ENCODE peak calls at places on chromosomes 2 and 18, in six cellular contexts. One of them, this sample, is unnamed.

GRCh38 chr18:74412106-74412880 is 44.8 kb downstream of the DIPK1C start:
- DNase-seq in stimulated activated CD4-positive, alpha-beta T cell treated with anti-CD3 and anti-CD28 coated beads, Interleukin-1b, Interleukin-23, amount 100 ng/mL, for 24 hours: no peak
- DNase-seq in cortex of kidney: no peak
- DNase-seq in astrocyte of the hippocampus: peak
- DNase-seq in stimulated activated CD8-positive, alpha-beta memory T cell treated with anti-CD3 and anti-CD28 coated beads, Interleukin-2, amount 100 ng/mL, for 48 hours: no peak
- DNase-seq in activated CD8-positive, alpha-beta T cell treated with anti-CD3 and anti-CD28 coated beads for 36 hours: no peak
- DNase-seq in this sample: no peak

GRCh38 chr2:37552339-37552738 is 119.1 kb downstream of the CDC42EP3 start:
- DNase-seq in stimulated activated CD4-positive, alpha-beta T cell treated with anti-CD3 and anti-CD28 coated beads, Interleukin-1b, Interleukin-23, amount 100 ng/mL, for 24 hours: no peak
- DNase-seq in cortex of kidney: no peak
- DNase-seq in astrocyte of the hippocampus: no peak
- DNase-seq in stimulated activated CD8-positive, alpha-beta memory T cell treated with anti-CD3 and anti-CD28 coated beads, Interleukin-2, amount 100 ng/mL, for 48 hours: no peak
- DNase-seq in activated CD8-positive, alpha-beta T cell treated with anti-CD3 and anti-CD28 coated beads for 36 hours: no peak
- DNase-seq in this sample: no peak

GRCh38 chr2:239309398-239310245 is 91.2 kb downstream of the HDAC4 start:
- DNase-seq in stimulated activated CD4-positive, alpha-beta T cell treated with anti-CD3 and anti-CD28 coated beads, Interleukin-1b, Interleukin-23, amount 100 ng/mL, for 24 hours: no peak
- DNase-seq in cortex of kidney: no peak
- DNase-seq in astrocyte of the hippocampus: no peak
- DNase-seq in stimulated activated CD8-positive, alpha-beta memory T cell treated with anti-CD3 and anti-CD28 coated beads, Interleukin-2, amount 100 ng/mL, for 48 hours: no peak
- DNase-seq in activated CD8-positive, alpha-beta T cell treated with anti-CD3 and anti-CD28 coated beads for 36 hours: no peak
- DNase-seq in this sample: no peak

GRCh38 chr2:176461686-176462376 is 192.6 kb downstream of the MTX2 start:
- DNase-seq in stimulated activated CD4-positive, alpha-beta T cell treated with anti-CD3 and anti-CD28 coated beads, Interleukin-1b, Interleukin-23, amount 100 ng/mL, for 24 hours: no peak
- DNase-seq in cortex of kidney: no peak
- DNase-seq in astrocyte of the hippocampus: peak
- DNase-seq in stimulated activated CD8-positive, alpha-beta memory T cell treated with anti-CD3 and anti-CD28 coated beads, Interleukin-2, amount 100 ng/mL, for 48 hours: no peak
- DNase-seq in activated CD8-positive, alpha-beta T cell treated with anti-CD3 and anti-CD28 coated beads for 36 hours: no peak
- DNase-seq in this sample: no peak

GRCh38 chr2:188693111-188693510 is 281.1 kb upstream of the COL3A1 start:
- DNase-seq in stimulated activated CD4-positive, alpha-beta T cell treated with anti-CD3 and anti-CD28 coated beads, Interleukin-1b, Interleukin-23, amount 100 ng/mL, for 24 hours: no peak
- DNase-seq in cortex of kidney: no peak
- DNase-seq in astrocyte of the hippocampus: no peak
- DNase-seq in stimulated activated CD8-positive, alpha-beta memory T cell treated with anti-CD3 and anti-CD28 coated beads, Interleukin-2, amount 100 ng/mL, for 48 hours: no peak
- DNase-seq in activated CD8-positive, alpha-beta T cell treated with anti-CD3 and anti-CD28 coated beads for 36 hours: peak
- DNase-seq in this sample: no peak

GRCh38 chr18:28177828-28178635 is 1.1 kb upstream of the CDH2 start:
- DNase-seq in stimulated activated CD4-positive, alpha-beta T cell treated with anti-CD3 and anti-CD28 coated beads, Interleukin-1b, Interleukin-23, amount 100 ng/mL, for 24 hours: no peak
- DNase-seq in cortex of kidney: no peak
- DNase-seq in astrocyte of the hippocampus: peak
- DNase-seq in stimulated activated CD8-positive, alpha-beta memory T cell treated with anti-CD3 and anti-CD28 coated beads, Interleukin-2, amount 100 ng/mL, for 48 hours: no peak
- DNase-seq in activated CD8-positive, alpha-beta T cell treated with anti-CD3 and anti-CD28 coated beads for 36 hours: no peak
- DNase-seq in this sample: no peak

GRCh38 chr2:102735431-102736130 is 26.2 kb upstream of the TMEM182 start:
- DNase-seq in stimulated activated CD4-positive, alpha-beta T cell treated with anti-CD3 and anti-CD28 coated beads, Interleukin-1b, Interleukin-23, amount 100 ng/mL, for 24 hours: no peak
- DNase-seq in cortex of kidney: no peak
- DNase-seq in astrocyte of the hippocampus: peak
- DNase-seq in stimulated activated CD8-positive, alpha-beta memory T cell treated with anti-CD3 and anti-CD28 coated beads, Interleukin-2, amount 100 ng/mL, for 48 hours: no peak
- DNase-seq in activated CD8-positive, alpha-beta T cell treated with anti-CD3 and anti-CD28 coated beads for 36 hours: no peak
- DNase-seq in this sample: no peak

GRCh38 chr2:240766072-240766471 is 53.9 kb downstream of the KIF1A start:
- DNase-seq in stimulated activated CD4-positive, alpha-beta T cell treated with anti-CD3 and anti-CD28 coated beads, Interleukin-1b, Interleukin-23, amount 100 ng/mL, for 24 hours: no peak
- DNase-seq in cortex of kidney: no peak
- DNase-seq in astrocyte of the hippocampus: no peak
- DNase-seq in stimulated activated CD8-positive, alpha-beta memory T cell treated with anti-CD3 and anti-CD28 coated beads, Interleukin-2, amount 100 ng/mL, for 48 hours: no peak
- DNase-seq in activated CD8-positive, alpha-beta T cell treated with anti-CD3 and anti-CD28 coated beads for 36 hours: no peak
- DNase-seq in this sample: no peak

GRCh38 chr18:29181151-29181901 is 1004.4 kb upstream of the CDH2 start:
- DNase-seq in stimulated activated CD4-positive, alpha-beta T cell treated with anti-CD3 and anti-CD28 coated beads, Interleukin-1b, Interleukin-23, amount 100 ng/mL, for 24 hours: no peak
- DNase-seq in cortex of kidney: no peak
- DNase-seq in astrocyte of the hippocampus: peak
- DNase-seq in stimulated activated CD8-positive, alpha-beta memory T cell treated with anti-CD3 and anti-CD28 coated beads, Interleukin-2, amount 100 ng/mL, for 48 hours: no peak
- DNase-seq in activated CD8-positive, alpha-beta T cell treated with anti-CD3 and anti-CD28 coated beads for 36 hours: no peak
- DNase-seq in this sample: no peak

GRCh38 chr2:77007668-77008067 is 514.5 kb downstream of the LRRTM4 start:
- DNase-seq in stimulated activated CD4-positive, alpha-beta T cell treated with anti-CD3 and anti-CD28 coated beads, Interleukin-1b, Interleukin-23, amount 100 ng/mL, for 24 hours: no peak
- DNase-seq in cortex of kidney: no peak
- DNase-seq in astrocyte of the hippocampus: peak
- DNase-seq in stimulated activated CD8-positive, alpha-beta memory T cell treated with anti-CD3 and anti-CD28 coated beads, Interleukin-2, amount 100 ng/mL, for 48 hours: no peak
- DNase-seq in activated CD8-positive, alpha-beta T cell treated with anti-CD3 and anti-CD28 coated beads for 36 hours: no peak
- DNase-seq in this sample: no peak

GRCh38 chr2:133054297-133054696 is 384.3 kb upstream of the LYPD1 start:
- DNase-seq in stimulated activated CD4-positive, alpha-beta T cell treated with anti-CD3 and anti-CD28 coated beads, Interleukin-1b, Interleukin-23, amount 100 ng/mL, for 24 hours: no peak
- DNase-seq in cortex of kidney: no peak
- DNase-seq in astrocyte of the hippocampus: peak
- DNase-seq in stimulated activated CD8-positive, alpha-beta memory T cell treated with anti-CD3 and anti-CD28 coated beads, Interleukin-2, amount 100 ng/mL, for 48 hours: no peak
- DNase-seq in activated CD8-positive, alpha-beta T cell treated with anti-CD3 and anti-CD28 coated beads for 36 hours: no peak
- DNase-seq in this sample: no peak

GRCh38 chr2:80238692-80239469 is 65.7 kb downstream of the LRRTM1 start:
- DNase-seq in stimulated activated CD4-positive, alpha-beta T cell treated with anti-CD3 and anti-CD28 coated beads, Interleukin-1b, Interleukin-23, amount 100 ng/mL, for 24 hours: no peak
- DNase-seq in cortex of kidney: no peak
- DNase-seq in astrocyte of the hippocampus: peak
- DNase-seq in stimulated activated CD8-positive, alpha-beta memory T cell treated with anti-CD3 and anti-CD28 coated beads, Interleukin-2, amount 100 ng/mL, for 48 hours: peak
- DNase-seq in activated CD8-positive, alpha-beta T cell treated with anti-CD3 and anti-CD28 coated beads for 36 hours: peak
- DNase-seq in this sample: no peak

GRCh38 chr2:230184727-230185578 is 34.8 kb downstream of the SP110 start:
- DNase-seq in stimulated activated CD4-positive, alpha-beta T cell treated with anti-CD3 and anti-CD28 coated beads, Interleukin-1b, Interleukin-23, amount 100 ng/mL, for 24 hours: no peak
- DNase-seq in cortex of kidney: no peak
- DNase-seq in astrocyte of the hippocampus: peak
- DNase-seq in stimulated activated CD8-positive, alpha-beta memory T cell treated with anti-CD3 and anti-CD28 coated beads, Interleukin-2, amount 100 ng/mL, for 48 hours: no peak
- DNase-seq in activated CD8-positive, alpha-beta T cell treated with anti-CD3 and anti-CD28 coated beads for 36 hours: no peak
- DNase-seq in this sample: no peak